ENCODE peak calls at places on chromosomes 7 and 10, in four cellular contexts. One of them, this sample, is unnamed.

GRCh38 chr7:149245244-149245643 is 5.8 kb downstream of the ZNF212 start:
- DNase-seq in bronchial epithelial cell: no peak
- DNase-seq in coronary artery: no peak
- DNase-seq in breast epithelium: no peak
- DNase-seq in this sample: no peak

GRCh38 chr7:26471676-26472075 is 180.0 kb downstream of the SNX10 start:
- DNase-seq in coronary artery: peak; percentile 19
- DNase-seq in bronchial epithelial cell: no peak
- DNase-seq in breast epithelium: no peak
- DNase-seq in this sample: no peak

GRCh38 chr10:121437596-121437995 is 160.6 kb downstream of the FGFR2 start:
- DNase-seq in breast epithelium: no peak
- DNase-seq in bronchial epithelial cell: no peak
- DNase-seq in coronary artery: no peak
- DNase-seq in this sample: no peak

GRCh38 chr10:3848768-3849643 is 64.0 kb upstream of the KLF6 start:
- DNase-seq in breast epithelium: no peak
- DNase-seq in bronchial epithelial cell: peak; percentile 91
- DNase-seq in coronary artery: no peak
- DNase-seq in this sample: no peak

GRCh38 chr7:92052159-92052558 is 82.1 kb downstream of the CYP51A1 start:
- DNase-seq in bronchial epithelial cell: no peak
- DNase-seq in coronary artery: no peak
- DNase-seq in breast epithelium: no peak
- DNase-seq in this sample: no peak

GRCh38 chr10:124959564-124959963 is 17.6 kb downstream of the ZRANB1 start:
- DNase-seq in bronchial epithelial cell: no peak
- DNase-seq in breast epithelium: no peak
- DNase-seq in coronary artery: no peak
- DNase-seq in this sample: no peak

GRCh38 chr7:92595281-92595680 is 5.1 kb upstream of the FAM133B start:
- DNase-seq in breast epithelium: no peak
- DNase-seq in coronary artery: no peak
- DNase-seq in bronchial epithelial cell: peak; percentile 35
- DNase-seq in this sample: peak; percentile 37

GRCh38 chr7:39153647-39154046 is 175.9 kb downstream of the POU6F2 start:
- DNase-seq in coronary artery: no peak
- DNase-seq in bronchial epithelial cell: no peak
- DNase-seq in breast epithelium: no peak
- DNase-seq in this sample: no peak

GRCh38 chr10:31419394-31420063 is 100.5 kb downstream of the ZEB1 start:
- DNase-seq in coronary artery: no peak
- DNase-seq in breast epithelium: no peak
- DNase-seq in bronchial epithelial cell: peak; percentile 18
- DNase-seq in this sample: no peak

GRCh38 chr10:14146005-14146404 is 184.7 kb downstream of the FRMD4A start:
- DNase-seq in breast epithelium: no peak
- DNase-seq in coronary artery: no peak
- DNase-seq in bronchial epithelial cell: peak; percentile 9
- DNase-seq in this sample: peak; percentile 48

GRCh38 chr10:22714524-22715289 is at the start of gene PIP4K2A:
- DNase-seq in bronchial epithelial cell: peak; percentile 35
- DNase-seq in breast epithelium: peak; percentile 59
- DNase-seq in coronary artery: no peak
- DNase-seq in this sample: peak; percentile 77

GRCh38 chr7:142275028-142275427 is 17.2 kb upstream of the PRSS58 start:
- DNase-seq in bronchial epithelial cell: no peak
- DNase-seq in breast epithelium: no peak
- DNase-seq in coronary artery: no peak
- DNase-seq in this sample: no peak

DNA sequence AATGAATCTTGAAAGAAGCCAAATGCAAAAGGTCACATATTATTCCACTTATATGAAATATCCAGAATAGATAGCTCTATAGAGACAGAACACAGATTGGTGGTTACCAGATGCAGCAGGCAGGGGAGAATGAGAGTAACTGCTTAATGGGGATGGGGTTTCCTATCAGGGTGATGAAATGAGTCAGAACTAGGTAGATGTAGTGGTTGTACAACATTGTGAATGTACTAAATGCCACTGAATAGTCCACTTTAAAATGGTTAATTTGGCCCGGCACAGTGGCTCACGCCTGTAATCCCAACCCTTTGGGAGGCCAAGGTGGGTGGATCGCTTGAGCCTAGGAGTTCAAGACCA is 9.4 kb upstream of the SLC25A28 start:
- DNase-seq in bronchial epithelial cell: no peak
- DNase-seq in breast epithelium: no peak
- DNase-seq in coronary artery: no peak
- DNase-seq in this sample: no peak
- H3K4me3 ChIP-seq in bronchial epithelial cell: no peak overlapping the region
- H3K4me3 ChIP-seq in breast epithelium: no peak overlapping the region
- H3K4me3 ChIP-seq in coronary artery: no peak overlapping the region
- H3K4me3 ChIP-seq in this sample: no peak overlapping the region

GRCh38 chr7:17144313-17144712 is 154.1 kb upstream of the AHR start:
- DNase-seq in coronary artery: no peak
- DNase-seq in bronchial epithelial cell: peak; percentile 55
- DNase-seq in breast epithelium: no peak
- DNase-seq in this sample: peak; percentile 50
- H3K4me3 ChIP-seq in coronary artery: no peak overlapping the region
- H3K4me3 ChIP-seq in bronchial epithelial cell: no peak overlapping the region
- H3K4me3 ChIP-seq in breast epithelium: no peak overlapping the region
- H3K4me3 ChIP-seq in this sample: no peak overlapping the region

GRCh38 chr10:76884673-76885275 is 752.8 kb downstream of the KCNMA1 start:
- DNase-seq in bronchial epithelial cell: no peak
- DNase-seq in breast epithelium: no peak
- DNase-seq in coronary artery: no peak
- DNase-seq in this sample: no peak
- H3K4me3 ChIP-seq in bronchial epithelial cell: no peak overlapping the region
- H3K4me3 ChIP-seq in breast epithelium: no peak overlapping the region
- H3K4me3 ChIP-seq in coronary artery: no peak overlapping the region
- H3K4me3 ChIP-seq in this sample: no peak overlapping the region

GRCh38 chr7:151769189-151769821 is 107.6 kb downstream of the PRKAG2 start:
- DNase-seq in breast epithelium: no peak
- DNase-seq in coronary artery: no peak
- DNase-seq in bronchial epithelial cell: no peak
- DNase-seq in this sample: no peak

GRCh38 chr7:151768805-151769188 is 108.1 kb downstream of the PRKAG2 start:
- DNase-seq in coronary artery: no peak
- DNase-seq in bronchial epithelial cell: no peak
- DNase-seq in breast epithelium: no peak
- DNase-seq in this sample: no peak

GRCh38 chr7:151763420-151763984 is 113.4 kb downstream of the PRKAG2 start:
- DNase-seq in breast epithelium: no peak
- DNase-seq in coronary artery: no peak
- DNase-seq in bronchial epithelial cell: no peak
- DNase-seq in this sample: no peak

GRCh38 chr7:151764056-151764920 is 112.6 kb downstream of the PRKAG2 start:
- DNase-seq in bronchial epithelial cell: no peak
- DNase-seq in coronary artery: no peak
- DNase-seq in breast epithelium: no peak
- DNase-seq in this sample: no peak

GRCh38 chr7:151767557-151767956 is 109.4 kb downstream of the PRKAG2 start:
- DNase-seq in coronary artery: no peak
- DNase-seq in breast epithelium: no peak
- DNase-seq in bronchial epithelial cell: no peak
- DNase-seq in this sample: no peak
- H3K4me3 ChIP-seq in coronary artery: no peak overlapping the region
- H3K4me3 ChIP-seq in breast epithelium: no peak overlapping the region
- H3K4me3 ChIP-seq in bronchial epithelial cell: no peak overlapping the region
- H3K4me3 ChIP-seq in this sample: no peak overlapping the region

GRCh38 chr7:1922071-1922869 is 252.2 kb downstream of the ELFN1 start:
- DNase-seq in breast epithelium: no peak
- DNase-seq in bronchial epithelial cell: no peak
- DNase-seq in coronary artery: no peak
- DNase-seq in this sample: peak; percentile 90
- H3K4me3 ChIP-seq in breast epithelium: peak overlapping the region; percentile 17
- H3K4me3 ChIP-seq in bronchial epithelial cell: no peak overlapping the region
- H3K4me3 ChIP-seq in coronary artery: no peak overlapping the region
- H3K4me3 ChIP-seq in this sample: peak overlapping the region; percentile 6

GRCh38 chr10:36730316-36730715 is 395.1 kb upstream of the ANKRD30A start:
- DNase-seq in coronary artery: no peak
- DNase-seq in breast epithelium: no peak
- DNase-seq in bronchial epithelial cell: peak; percentile 72
- DNase-seq in this sample: no peak

GRCh38 chr10:36722777-36723176 is 402.6 kb upstream of the ANKRD30A start:
- DNase-seq in breast epithelium: no peak
- DNase-seq in coronary artery: no peak
- DNase-seq in bronchial epithelial cell: no peak
- DNase-seq in this sample: no peak

GRCh38 chr10:36721851-36722250 is 403.5 kb upstream of the ANKRD30A start:
- DNase-seq in breast epithelium: no peak
- DNase-seq in coronary artery: no peak
- DNase-seq in bronchial epithelial cell: no peak
- DNase-seq in this sample: peak; percentile 40

GRCh38 chr10:36720931-36721330 is 404.5 kb upstream of the ANKRD30A start:
- DNase-seq in breast epithelium: no peak
- DNase-seq in bronchial epithelial cell: peak; percentile 34
- DNase-seq in coronary artery: no peak
- DNase-seq in this sample: no peak

DNA sequence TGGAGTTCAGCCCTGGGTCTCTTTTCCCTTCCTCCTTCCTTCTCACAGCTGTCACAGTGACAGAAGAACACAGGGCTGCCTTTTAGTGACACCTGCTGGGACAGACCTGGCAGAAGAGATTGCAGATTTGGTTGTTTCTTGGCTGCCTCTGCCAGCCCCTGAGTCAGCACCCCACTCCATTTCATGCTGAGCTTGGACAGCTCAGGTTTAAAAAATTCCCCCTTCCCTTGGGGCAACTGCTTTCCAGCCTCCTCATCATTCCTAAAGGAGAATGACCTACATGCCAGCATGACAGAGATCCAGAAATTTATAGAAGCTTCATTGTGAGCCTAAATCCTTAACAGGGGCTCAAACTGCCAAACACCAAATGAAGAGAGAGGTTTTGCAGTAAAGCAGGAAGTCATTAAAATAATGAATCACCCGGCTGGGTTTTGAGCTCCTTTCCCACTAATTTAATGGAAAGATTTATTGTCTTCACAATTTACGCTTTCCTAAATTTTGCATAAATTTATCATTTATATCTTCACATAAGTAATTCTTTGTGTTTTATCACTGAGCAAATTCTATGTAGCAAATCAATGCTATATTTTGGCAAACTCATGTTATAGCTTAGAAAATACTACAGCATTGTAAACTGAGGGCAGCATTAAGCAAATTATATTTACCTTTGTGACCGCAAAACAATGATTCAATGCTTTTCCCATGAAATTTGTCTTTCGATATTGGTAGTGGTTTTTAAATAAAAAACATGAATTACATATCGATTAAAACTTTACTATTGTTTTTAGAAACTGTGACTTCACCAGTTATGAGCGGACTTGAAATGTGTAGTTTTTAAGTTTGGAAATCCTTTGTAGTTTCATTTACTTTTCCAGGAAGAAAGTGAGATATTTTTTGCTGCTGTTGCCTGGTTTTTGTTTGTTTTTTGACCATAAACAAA is 399.5 kb upstream of the ANKRD30A start:
- DNase-seq in breast epithelium: no peak
- DNase-seq in coronary artery: no peak
- DNase-seq in bronchial epithelial cell: peak; percentile 91
- DNase-seq in this sample: peak; percentile 42
- H3K4me3 ChIP-seq in breast epithelium: no peak overlapping the region
- H3K4me3 ChIP-seq in coronary artery: no peak overlapping the region
- H3K4me3 ChIP-seq in bronchial epithelial cell: no peak overlapping the region
- H3K4me3 ChIP-seq in this sample: no peak overlapping the region